ENCODE peak calls at places on chromosomes 5 and 9, in six cellular contexts. T is HL-60, Z is fibroblast of the aortic adventitia, Q is IMR-90, V is pancreas, B is brain microvascular endothelial cell. N is an unnamed sample.
A peak's percentile ranks its signal among the peaks of the same experiment; 100 is the strongest.

GRCh38 chr9:33044677-33045282 is 19.7 kb downstream of the DNAJA1 start:
- DNase-seq in T (no peak), Z (no peak), Q (no peak), V (peak; percentile 38), B (no peak), N (no peak)

GRCh38 chr9:106945727-106946690 is 83.0 kb downstream of the ZNF462 start:
- DNase-seq in T (no peak), Z (peak; percentile 88), Q (peak; percentile 91), V (no peak), B (peak; percentile 89), N (no peak)

GRCh38 chr9:78559449-78559885 is 262.5 kb downstream of the PSAT1 start:
- DNase-seq in T (no peak), Z (peak; percentile 1), Q (peak; percentile 91), V (no peak), B (peak; percentile 90), N (no peak)

GRCh38 chr9:3659647-3660046 is 133.8 kb upstream of the RFX3 start:
- DNase-seq in T (no peak), Z (no peak), Q (no peak), V (no peak), B (no peak), N (no peak)

GRCh38 chr5:97096096-97096648 is 46.2 kb downstream of the LIX1 start:
- DNase-seq in T (no peak), Z (peak; percentile 9), Q (no peak), V (no peak), B (no peak), N (no peak)

GRCh38 chr5:155773680-155774079 is 553.3 kb upstream of the SGCD start:
- DNase-seq in T (no peak), Z (no peak), Q (no peak), V (no peak), B (no peak), N (no peak)

GRCh38 chr5:140169410-140169809 is 5.6 kb upstream of the CYSTM1 start:
- DNase-seq in T (no peak), Z (no peak), Q (no peak), V (no peak), B (no peak), N (no peak)

GRCh38 chr9:89668216-89668867 is 63.5 kb downstream of the GADD45G start:
- DNase-seq in T (no peak), Z (no peak), Q (no peak), V (no peak), B (no peak), N (peak; percentile 51)

GRCh38 chr9:122095010-122095767 is 2.1 kb upstream of the TTLL11 start:
- DNase-seq in T (peak; percentile 48), Z (peak; percentile 74), Q (peak; percentile 65), V (peak; percentile 59), B (peak; percentile 72), N (peak; percentile 32)

GRCh38 chr5:9429691-9430215 is 116.1 kb downstream of the SEMA5A start:
- DNase-seq in T (no peak), Z (no peak), Q (no peak), V (no peak), B (no peak), N (no peak)

GRCh38 chr9:93683331-93684134 is 107.1 kb downstream of the PHF2 start:
- DNase-seq in T (no peak), Z (no peak), Q (no peak), V (peak; percentile 5), B (no peak), N (no peak)

GRCh38 chr5:151270599-151270998 is 17.6 kb downstream of the GM2A start:
- DNase-seq in T (no peak), Z (no peak), Q (peak; percentile 85), V (no peak), B (peak; percentile 81), N (no peak)

GRCh38 chr5:144395704-144396103 is 225.0 kb downstream of the KCTD16 start:
- DNase-seq in T (no peak), Z (no peak), Q (no peak), V (no peak), B (no peak), N (no peak)

GRCh38 chr5:23977996-23978395 is 470.6 kb downstream of the PRDM9 start:
- DNase-seq in T (peak; percentile 17), Z (no peak), Q (no peak), V (peak; percentile 38), B (no peak), N (no peak)

GRCh38 chr9:4828776-4829175 is 36.0 kb downstream of the RCL1 start:
- DNase-seq in T (no peak), Z (peak; percentile 50), Q (peak; percentile 56), V (no peak), B (no peak), N (peak; percentile 21)

GRCh38 chr9:26043431-26043830 is 365.2 kb upstream of the TUSC1 start:
- DNase-seq in T (no peak), Z (no peak), Q (no peak), V (no peak), B (no peak), N (no peak)

GRCh38 chr9:124478014-124478753 is 27.9 kb downstream of the ADGRD2 start:
- DNase-seq in T (no peak), Z (no peak), Q (no peak), V (no peak), B (no peak), N (no peak)

GRCh38 chr9:124479371-124479770 is 27.8 kb downstream of the NR5A1 start:
- DNase-seq in T (no peak), Z (no peak), Q (no peak), V (no peak), B (no peak), N (no peak)

GRCh38 chr9:124475158-124475867 is 25.1 kb downstream of the ADGRD2 start:
- DNase-seq in T (peak; percentile 31), Z (no peak), Q (no peak), V (no peak), B (no peak), N (no peak)

GRCh38 chr9:124475868-124476690 is 25.8 kb downstream of the ADGRD2 start:
- DNase-seq in T (peak; percentile 58), Z (no peak), Q (no peak), V (no peak), B (no peak), N (no peak)

DNA sequence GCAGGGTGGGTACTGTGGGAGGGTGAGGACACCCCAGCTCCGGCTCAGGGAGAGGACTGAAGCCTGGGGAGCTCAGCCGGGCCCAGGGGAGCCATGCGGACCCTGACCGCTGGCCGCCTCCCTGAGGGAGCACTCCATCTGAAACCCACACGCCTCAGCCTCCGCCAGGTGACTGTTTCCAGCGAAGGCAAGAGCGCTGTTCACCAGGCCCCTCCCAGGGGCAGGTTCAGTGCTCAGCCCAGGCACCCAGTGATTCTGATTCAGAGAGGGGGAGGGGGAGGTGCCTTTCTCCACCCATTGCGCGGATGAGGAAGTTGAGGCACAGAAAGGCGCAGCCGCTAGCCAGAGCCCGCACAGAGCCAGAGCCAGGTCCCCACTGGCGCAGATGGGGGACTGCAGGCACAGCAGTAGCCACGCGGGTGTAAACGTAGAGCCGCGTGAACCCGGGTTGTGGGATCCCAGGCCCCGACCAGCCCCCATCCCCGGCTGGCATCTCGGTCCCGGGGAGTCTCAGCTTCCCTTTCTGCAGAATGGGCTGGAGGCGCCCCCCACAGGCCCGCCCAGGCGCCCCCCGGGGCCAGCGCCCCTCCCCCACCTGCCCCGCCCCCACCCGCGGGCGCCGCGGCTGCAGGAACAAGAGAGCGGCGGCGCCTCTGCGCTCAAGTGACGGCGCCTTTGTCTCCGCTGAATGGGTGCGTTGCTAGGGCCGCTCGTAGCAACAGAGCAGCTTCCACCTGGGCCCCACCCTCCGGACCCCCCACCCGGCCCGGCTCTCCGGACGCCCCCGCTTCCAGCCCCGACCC is 27.2 kb downstream of the ADGRD2 start:
- DNase-seq in T (peak; percentile 32), Z (no peak), Q (no peak), V (no peak), B (no peak), N (no peak)
- H3K4me3 ChIP-seq in T (peak overlapping the region; percentile 15), Z (no peak overlapping the region), Q (no peak overlapping the region), V (no peak overlapping the region), B (peak overlapping the region; percentile 9), N (no peak overlapping the region)

DNA sequence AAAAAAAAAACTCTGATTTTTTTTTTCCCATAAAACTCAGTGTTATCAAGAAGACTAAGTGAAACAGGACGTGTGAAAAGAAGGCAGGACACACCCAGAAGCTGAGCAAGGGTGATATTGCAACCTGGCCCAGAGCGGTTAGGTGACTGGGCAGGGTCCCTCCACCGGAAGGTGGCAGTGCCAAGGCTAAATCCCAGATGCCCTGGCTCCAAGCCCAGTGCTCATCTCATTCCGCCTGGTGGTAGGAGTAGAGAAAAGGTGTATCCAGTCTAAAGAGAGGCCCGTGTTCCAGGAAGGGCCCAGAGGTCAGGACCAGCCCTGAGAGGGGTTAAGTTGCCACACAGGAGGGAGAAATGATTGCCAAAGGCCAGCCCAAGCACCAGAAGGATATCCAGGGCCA is 51.5 kb upstream of the SAP30L start:
- DNase-seq in T (no peak), Z (no peak), Q (no peak), V (no peak), B (no peak), N (no peak)
- TF ChIP-seq CTCF in T (no peak), Z (no peak), Q (no peak), V (no peak), B (no peak), N (peak; percentile 23)

DNA sequence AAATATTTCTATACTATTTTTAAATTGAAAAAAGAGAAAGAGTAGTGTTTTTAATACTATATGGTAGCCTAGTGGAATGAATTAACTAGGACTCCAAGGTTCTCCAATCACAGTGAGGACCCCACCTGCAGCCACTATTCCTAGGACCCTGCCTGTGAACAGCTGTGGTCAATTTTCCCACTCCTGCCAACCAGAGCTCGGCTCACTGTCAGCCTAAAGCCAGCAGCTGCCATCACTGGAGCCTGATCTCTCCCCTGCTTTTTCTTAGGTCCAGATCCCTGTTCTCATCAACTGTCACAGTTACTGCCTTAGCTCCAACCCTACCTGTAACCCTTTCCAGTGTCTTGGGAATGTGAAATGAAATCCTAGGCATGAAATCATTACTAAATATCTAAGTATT is 25.3 kb downstream of the ARSB start:
- DNase-seq in T (no peak), Z (no peak), Q (no peak), V (no peak), B (no peak), N (no peak)
- H3K4me3 ChIP-seq in T (no peak overlapping the region), Z (no peak overlapping the region), Q (no peak overlapping the region), V (no peak overlapping the region), B (no peak overlapping the region), N (no peak overlapping the region)

GRCh38 chr5:31638748-31639418 is at the start of gene PDZD2:
- DNase-seq in T (peak; percentile 43), Z (peak; percentile 37), Q (peak; percentile 46), V (peak; percentile 71), B (peak; percentile 42), N (peak; percentile 35)

GRCh38 chr5:31640573-31640972 is 1.6 kb downstream of the PDZD2 start:
- DNase-seq in T (no peak), Z (no peak), Q (no peak), V (no peak), B (no peak), N (no peak)

GRCh38 chr5:31638286-31638685 is 645 bp upstream of the PDZD2 start:
- DNase-seq in T (no peak), Z (peak; percentile 12), Q (no peak), V (peak; percentile 23), B (no peak), N (no peak)

GRCh38 chr5:31640024-31640423 is 1.1 kb downstream of the PDZD2 start:
- DNase-seq in T (no peak), Z (no peak), Q (no peak), V (no peak), B (no peak), N (no peak)

DNA sequence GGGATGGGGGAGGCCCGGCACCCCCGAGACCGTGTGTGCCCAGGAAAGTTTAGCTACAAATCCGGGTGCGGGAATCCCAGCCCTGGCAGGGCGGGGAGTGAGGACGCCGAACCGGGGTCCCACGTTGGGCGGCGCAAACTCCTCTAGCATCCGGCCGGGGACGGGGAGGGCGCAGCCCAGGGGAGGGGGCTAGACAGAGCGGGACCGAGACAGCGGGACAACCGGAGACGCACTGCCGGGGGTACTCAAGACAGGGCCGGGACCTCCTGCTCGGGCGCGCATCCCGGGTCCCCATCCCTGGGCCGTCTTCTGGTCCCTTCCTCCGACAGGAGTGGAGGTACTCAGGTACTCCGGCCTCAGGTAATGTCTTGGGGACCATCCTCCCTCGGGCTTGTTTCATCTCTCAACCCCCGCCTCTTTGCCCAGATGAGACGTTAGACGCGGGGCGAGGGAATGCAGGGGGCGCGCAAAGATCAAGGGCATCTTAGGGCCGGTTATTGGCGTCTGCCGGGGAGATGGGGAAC is 619 bp downstream of the PDZD2 start:
- DNase-seq in T (no peak), Z (no peak), Q (no peak), V (no peak), B (no peak), N (no peak)
- TF ChIP-seq CTCF in T (no peak), Z (no peak), Q (no peak), V (no peak), B (no peak), N (no peak)